ENCODE peak calls at places on chromosome 5, in ten cellular contexts. C is fibroblast of villous mesenchyme, H is heart right ventricle, T is left ventricle myocardium inferior, I is mucosa of descending colon, J is fibroblast of pulmonary artery, D is OCI-LY7, G is osteoblast, B is bronchial epithelial cell, S is tibial nerve. A is an unnamed sample.

GRCh38 chr5:176529116-176529823 is 7.9 kb downstream of the RNF44 start:
- DNase-seq in C (no peak), H (no peak), T (no peak), I (peak), J (no peak), D (peak), G (peak), B (no peak), S (no peak), A (no peak)

GRCh38 chr5:115168829-115169391 is 798 bp downstream of the TRIM36 start:
- DNase-seq in C (no peak), H (no peak), T (no peak), I (no peak), J (no peak), D (no peak), G (no peak), B (no peak), S (no peak), A (peak)

GRCh38 chr5:16540421-16540820 is 74.8 kb upstream of the ZNF622 start:
- DNase-seq in C (peak), H (no peak), T (no peak), I (no peak), J (peak), D (no peak), G (peak), B (peak), S (peak), A (peak)

GRCh38 chr5:69414885-69415583 is at the start of gene MARVELD2:
- DNase-seq in C (peak), H (peak), T (peak), I (peak), J (peak), D (no peak), G (peak), B (peak), S (peak), A (peak)

GRCh38 chr5:56155992-56156584 is 77.0 kb downstream of the ANKRD55 start:
- DNase-seq in C (no peak), H (no peak), T (no peak), I (no peak), J (no peak), D (no peak), G (no peak), B (no peak), S (no peak), A (no peak)

GRCh38 chr5:77209495-77210090 is 887 bp upstream of the PDE8B start:
- DNase-seq in C (no peak), H (no peak), T (no peak), I (no peak), J (no peak), D (no peak), G (no peak), B (no peak), S (no peak), A (no peak)

GRCh38 chr5:53891159-53891558 is 330.7 kb downstream of the NDUFS4 start:
- DNase-seq in C (no peak), H (no peak), T (no peak), I (no peak), J (no peak), D (no peak), G (no peak), B (no peak), S (no peak), A (no peak)

GRCh38 chr5:9474241-9475002 is 71.5 kb downstream of the SEMA5A start:
- DNase-seq in C (peak), H (no peak), T (no peak), I (no peak), J (no peak), D (no peak), G (no peak), B (no peak), S (no peak), A (no peak)

GRCh38 chr5:179816401-179817070 is 4.2 kb upstream of the SQSTM1 start:
- DNase-seq in C (no peak), H (no peak), T (no peak), I (peak), J (no peak), D (no peak), G (no peak), B (no peak), S (no peak), A (no peak)
- H3K4me3 ChIP-seq in C (peak), H (peak), T (peak), I (no peak), J (peak), D (no peak), G (peak), B (peak), S (peak), A (peak)

DNA sequence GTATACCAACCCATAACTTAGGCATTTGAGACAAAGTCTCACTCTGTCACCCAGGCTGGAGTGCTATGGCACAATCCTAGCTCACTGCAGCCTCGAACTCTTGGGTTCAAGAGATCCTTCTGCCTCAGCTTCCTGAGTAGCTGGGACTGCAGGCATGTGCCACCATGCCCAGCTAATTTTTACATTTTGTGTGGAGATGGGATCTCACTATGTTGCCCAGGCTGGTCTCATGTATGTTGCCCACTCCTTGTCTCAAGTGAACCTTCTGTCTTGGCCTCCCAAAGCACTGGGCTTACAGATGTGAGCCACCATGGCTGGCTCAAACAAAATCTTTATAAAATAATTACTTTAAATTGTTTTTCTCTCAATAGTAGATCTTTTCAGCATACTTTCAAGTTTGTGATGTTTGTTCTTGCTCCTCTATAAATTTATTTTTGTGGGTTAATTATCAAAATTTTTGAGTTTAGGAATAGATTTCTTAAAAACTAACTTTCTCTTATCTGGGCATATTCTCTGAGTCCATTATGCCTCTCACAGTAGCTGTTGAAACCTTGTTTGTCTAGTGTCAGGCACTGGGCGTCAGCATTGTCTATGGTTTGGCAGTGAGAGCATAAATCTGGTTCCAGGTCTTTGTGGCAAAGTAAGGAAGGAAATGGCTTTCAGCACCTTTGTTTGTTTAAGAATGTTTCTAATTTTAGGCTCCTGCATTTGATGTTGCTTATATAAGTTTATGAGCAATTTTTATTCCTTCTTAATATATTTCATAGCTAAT is 38.7 kb downstream of the NLN start:
- DNase-seq in C (peak), H (peak), T (no peak), I (no peak), J (peak), D (peak), G (peak), B (peak), S (peak), A (peak)
- TF ChIP-seq CTCF in C (no peak), H (peak), T (peak), I (no peak), J (peak), D (peak), G (peak), B (peak), S (peak), A (peak)

DNA sequence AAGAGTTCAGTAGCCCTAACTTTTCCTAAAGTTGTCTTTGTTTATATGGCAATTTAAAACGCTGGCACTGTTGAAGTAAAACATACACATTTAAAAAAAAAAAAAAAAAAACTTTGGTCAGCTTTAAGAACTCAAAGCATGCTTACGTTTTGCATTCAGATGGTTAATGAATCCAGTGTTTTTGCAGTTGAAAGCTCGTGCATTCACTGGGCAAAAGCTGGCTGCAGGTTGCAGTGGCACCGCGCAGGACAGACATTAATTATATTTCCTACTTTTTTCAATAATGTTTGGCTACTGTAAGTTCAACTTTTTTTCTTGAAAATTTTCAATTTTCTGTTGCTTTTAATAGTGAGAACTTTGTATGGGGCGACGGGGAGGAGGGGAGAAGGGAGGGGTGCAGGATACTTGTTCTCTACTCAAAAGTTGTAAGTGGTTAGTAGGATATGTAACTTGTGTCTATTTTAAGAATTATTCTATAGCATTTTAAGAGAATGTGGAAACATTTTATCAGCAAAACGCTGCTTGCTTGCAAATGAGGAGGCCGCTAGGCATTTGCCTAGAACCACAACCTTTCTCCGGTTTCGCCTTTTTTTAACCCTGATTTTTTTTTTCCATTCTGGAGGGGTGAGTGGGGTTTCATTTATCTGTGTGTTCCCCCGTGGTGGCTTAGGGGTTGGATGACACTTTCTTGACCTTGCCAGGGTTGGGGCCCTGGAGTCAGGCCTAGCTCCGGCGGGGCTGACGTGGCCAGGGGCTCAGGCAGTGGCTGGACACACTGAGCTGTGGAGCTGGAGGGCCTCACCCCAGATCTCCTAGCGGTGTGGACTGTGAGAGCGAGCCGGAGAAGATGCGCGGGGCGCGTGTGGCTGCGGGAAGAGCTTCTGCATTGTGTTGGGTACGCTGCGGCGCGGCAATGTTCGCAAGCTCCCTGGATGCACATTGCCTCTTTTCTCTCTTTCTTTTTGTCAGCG is 4.2 kb downstream of the NR2F1 start:
- DNase-seq in C (no peak), H (no peak), T (no peak), I (no peak), J (no peak), D (no peak), G (no peak), B (no peak), S (no peak), A (peak)
- H3K4me3 ChIP-seq in C (peak), H (no peak), T (no peak), I (no peak), J (peak), D (no peak), G (peak), B (no peak), S (peak), A (peak)

GRCh38 chr5:100899675-100900074 is 3.4 kb downstream of the ST8SIA4 start:
- DNase-seq in C (no peak), H (no peak), T (no peak), I (no peak), J (no peak), D (no peak), G (no peak), B (no peak), S (no peak), A (no peak)

GRCh38 chr5:100898504-100899346 is 4.4 kb downstream of the ST8SIA4 start:
- DNase-seq in C (no peak), H (no peak), T (no peak), I (no peak), J (no peak), D (peak), G (no peak), B (no peak), S (no peak), A (no peak)

GRCh38 chr5:100901851-100902341 is 1.2 kb downstream of the ST8SIA4 start:
- DNase-seq in C (peak), H (peak), T (no peak), I (peak), J (peak), D (peak), G (no peak), B (peak), S (peak), A (no peak)

GRCh38 chr5:100900796-100901731 is 2.0 kb downstream of the ST8SIA4 start:
- DNase-seq in C (peak), H (peak), T (peak), I (peak), J (peak), D (peak), G (peak), B (peak), S (peak), A (peak)

GRCh38 chr5:100900142-100900795 is 2.8 kb downstream of the ST8SIA4 start:
- DNase-seq in C (peak), H (peak), T (peak), I (peak), J (peak), D (peak), G (peak), B (peak), S (peak), A (peak)
- TF ChIP-seq CTCF in C (peak), H (peak), T (peak), I (no peak), J (peak), D (peak), G (no peak), B (peak), S (peak), A (peak)

GRCh38 chr5:68148096-68148495 is 67.5 kb upstream of the PIK3R1 start:
- DNase-seq in C (no peak), H (no peak), T (no peak), I (no peak), J (no peak), D (no peak), G (peak), B (no peak), S (no peak), A (no peak)
- H3K4me3 ChIP-seq in C (no peak), H (no peak), T (no peak), I (no peak), J (no peak), D (no peak), G (no peak), B (no peak), S (no peak), A (no peak)

DNA sequence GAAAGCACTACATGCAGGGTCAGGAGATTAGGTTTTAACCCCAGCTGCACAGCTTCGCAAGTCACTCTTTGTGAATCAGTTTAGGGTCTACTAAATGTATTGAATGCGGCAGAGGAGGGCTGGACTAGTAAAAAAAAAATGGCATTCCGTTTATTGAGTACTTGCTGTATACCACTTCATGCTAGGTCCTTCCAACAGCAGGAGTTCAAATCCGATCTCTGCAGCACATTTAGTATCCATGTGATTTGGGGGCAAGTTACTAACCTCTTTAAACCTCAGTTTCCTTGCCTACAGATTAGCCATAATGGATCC is 204.4 kb downstream of the SNCAIP start:
- DNase-seq in C (no peak), H (no peak), T (no peak), I (no peak), J (no peak), D (no peak), G (no peak), B (no peak), S (no peak), A (no peak)
- TF ChIP-seq CTCF in C (no peak), H (no peak), T (no peak), I (no peak), J (no peak), D (peak), G (no peak), B (no peak), S (no peak), A (no peak)

GRCh38 chr5:11650936-11651335 is 253.3 kb downstream of the CTNND2 start:
- DNase-seq in C (no peak), H (no peak), T (no peak), I (no peak), J (no peak), D (no peak), G (no peak), B (no peak), S (no peak), A (no peak)
- H3K4me3 ChIP-seq in C (no peak), H (no peak), T (no peak), I (no peak), J (no peak), D (no peak), G (no peak), B (no peak), S (no peak), A (no peak)

DNA sequence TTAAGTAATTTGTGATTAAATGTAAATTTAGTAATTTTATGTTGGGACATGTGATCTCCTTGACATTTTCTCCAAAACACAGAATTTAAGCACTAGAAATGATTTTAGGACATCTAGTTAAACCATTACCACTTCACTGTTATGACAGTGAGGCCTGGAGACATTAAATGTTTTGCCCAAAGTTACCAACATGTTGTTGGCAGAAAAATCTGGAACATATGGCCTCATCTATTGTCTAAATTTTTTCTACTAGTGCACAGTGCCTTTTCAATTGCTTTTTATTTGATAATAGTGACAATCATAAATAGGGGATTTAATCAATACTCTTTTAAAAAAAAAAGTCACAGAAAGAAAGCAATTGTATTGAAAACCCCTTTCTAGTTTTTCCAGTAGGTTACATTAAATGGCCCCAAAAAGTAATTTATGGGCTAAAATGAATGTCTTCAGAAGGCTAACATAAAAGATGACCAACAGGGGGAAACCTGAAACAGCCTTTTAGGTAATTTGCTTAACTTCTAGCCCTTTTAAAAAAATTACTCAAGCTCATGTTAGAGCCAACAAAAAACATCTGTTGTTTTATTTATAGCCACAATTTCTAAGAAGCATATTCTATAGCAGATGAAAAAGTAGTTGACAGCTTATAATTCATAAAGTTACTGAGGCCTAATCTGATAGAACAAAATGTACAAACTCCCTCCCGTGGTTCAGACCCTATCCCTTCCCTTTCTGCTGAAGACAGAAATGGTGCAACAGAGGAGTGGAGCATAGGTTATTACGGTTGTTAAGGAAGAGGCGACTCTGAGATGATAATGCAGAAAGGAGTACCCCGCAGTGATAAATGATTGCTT is 45.8 kb downstream of the PIK3R1 start:
- DNase-seq in C (peak), H (no peak), T (no peak), I (no peak), J (peak), D (no peak), G (no peak), B (no peak), S (no peak), A (peak)
- TF ChIP-seq CTCF in C (peak), H (peak), T (peak), I (no peak), J (peak), D (peak), G (peak), B (no peak), S (no peak), A (peak)

DNA sequence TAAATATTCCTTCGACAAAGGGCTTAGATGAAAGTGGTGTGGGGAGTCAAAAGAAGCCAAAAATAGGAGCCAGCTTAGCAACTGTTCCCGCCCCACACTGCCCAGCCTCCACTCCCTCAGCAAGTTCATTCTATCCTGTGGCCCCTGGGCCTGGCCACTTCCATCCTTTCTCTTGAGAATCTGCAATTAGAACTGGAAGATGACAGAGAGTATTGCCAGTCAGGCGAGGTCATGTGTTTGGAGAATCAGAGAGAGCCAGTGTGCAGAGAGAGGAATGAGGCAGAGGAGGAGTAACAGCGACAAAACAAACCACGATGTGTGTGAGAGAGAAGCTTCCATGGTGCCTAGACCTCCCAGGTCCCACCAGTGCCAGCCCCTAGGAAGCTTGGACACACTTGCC is 118.2 kb downstream of the ZNF608 start:
- DNase-seq in C (no peak), H (no peak), T (no peak), I (no peak), J (no peak), D (no peak), G (no peak), B (no peak), S (no peak), A (peak)
- H3K4me3 ChIP-seq in C (no peak), H (no peak), T (no peak), I (no peak), J (no peak), D (no peak), G (no peak), B (no peak), S (no peak), A (no peak)

GRCh38 chr5:127695336-127695735 is 7.9 kb upstream of the CCDC192 start:
- DNase-seq in C (no peak), H (no peak), T (no peak), I (no peak), J (no peak), D (no peak), G (no peak), B (no peak), S (no peak), A (no peak)
- TF ChIP-seq CTCF in C (no peak), H (no peak), T (no peak), I (no peak), J (no peak), D (no peak), G (no peak), B (no peak), S (no peak), A (no peak)